ENCODE peak calls at places on chromosomes 16 and 17, in nine cellular contexts. C is right cardiac atrium, T is HCT116, D is IMR-90, S is hepatocyte, A is left lung, V is brain microvascular endothelial cell, G is fibroblast of mammary gland, P is left ventricle myocardium inferior. H is an unnamed sample.

GRCh38 chr17:29589524-29590260 is at the start of gene GIT1:
- DNase-seq in C (peak), T (peak), D (peak), S (peak), A (peak), V (peak), G (peak), P (peak), H (peak)

GRCh38 chr16:86931410-86931941 is 353.1 kb downstream of the FOXL1 start:
- DNase-seq in C (peak), T (no peak), D (peak), S (peak), A (no peak), V (peak), G (peak), P (peak), H (peak)

GRCh38 chr17:80318166-80318565 is 57.5 kb downstream of the RNF213 start:
- DNase-seq in C (no peak), T (no peak), D (no peak), S (no peak), A (no peak), V (no peak), G (no peak), P (no peak), H (no peak)

GRCh38 chr16:4920826-4921225 is 16.1 kb downstream of the PPL start:
- DNase-seq in C (no peak), T (no peak), D (peak), S (no peak), A (peak), V (no peak), G (no peak), P (no peak), H (no peak)

GRCh38 chr16:4123617-4124300 is 7.5 kb upstream of the ADCY9 start:
- DNase-seq in C (no peak), T (no peak), D (peak), S (no peak), A (no peak), V (peak), G (peak), P (no peak), H (no peak)

GRCh38 chr17:63838586-63839184 is 3.8 kb downstream of the SMARCD2 start:
- DNase-seq in C (peak), T (no peak), D (peak), S (peak), A (peak), V (no peak), G (peak), P (peak), H (peak)

GRCh38 chr16:2234813-2235170 is 1.5 kb upstream of the DNASE1L2 start:
- DNase-seq in C (no peak), T (no peak), D (no peak), S (no peak), A (no peak), V (no peak), G (no peak), P (no peak), H (peak)

GRCh38 chr17:81037783-81038733 is 3.1 kb downstream of the BAIAP2 start:
- DNase-seq in C (peak), T (no peak), D (no peak), S (no peak), A (peak), V (no peak), G (no peak), P (no peak), H (peak)

GRCh38 chr17:14091367-14091766 is 22.1 kb downstream of the COX10 start:
- DNase-seq in C (no peak), T (no peak), D (peak), S (no peak), A (no peak), V (no peak), G (peak), P (no peak), H (no peak)

GRCh38 chr16:80341242-80341641 is 199.6 kb upstream of the DYNLRB2 start:
- DNase-seq in C (no peak), T (no peak), D (no peak), S (peak), A (no peak), V (no peak), G (no peak), P (no peak), H (peak)

GRCh38 chr17:63445571-63446217 is 412 bp downstream of the CYB561 start:
- DNase-seq in C (peak), T (peak), D (no peak), S (peak), A (peak), V (no peak), G (no peak), P (no peak), H (peak)

GRCh38 chr16:10922328-10923145 is 19.7 kb downstream of the DEXI start:
- DNase-seq in C (peak), T (no peak), D (peak), S (no peak), A (no peak), V (no peak), G (peak), P (peak), H (no peak)

GRCh38 chr16:17836868-17837602 is 366.3 kb upstream of the XYLT1 start:
- DNase-seq in C (no peak), T (peak), D (peak), S (peak), A (no peak), V (peak), G (peak), P (no peak), H (peak)

GRCh38 chr16:26644912-26645543 is 421.7 kb upstream of the C16orf82 start:
- DNase-seq in C (no peak), T (no peak), D (no peak), S (no peak), A (no peak), V (no peak), G (no peak), P (no peak), H (no peak)

GRCh38 chr17:32111141-32111771 is 31.0 kb upstream of the RHOT1 start:
- DNase-seq in C (peak), T (no peak), D (peak), S (peak), A (no peak), V (peak), G (peak), P (peak), H (peak)

GRCh38 chr17:17636456-17636855 is 44.8 kb upstream of the RAI1 start:
- DNase-seq in C (no peak), T (no peak), D (no peak), S (no peak), A (no peak), V (no peak), G (no peak), P (no peak), H (no peak)

GRCh38 chr16:47037396-47037745 is 63.9 kb upstream of the DNAJA2 start:
- DNase-seq in C (no peak), T (no peak), D (no peak), S (peak), A (no peak), V (no peak), G (peak), P (peak), H (no peak)

GRCh38 chr17:77194179-77194578 is 53.4 kb downstream of the SEC14L1 start:
- DNase-seq in C (no peak), T (no peak), D (no peak), S (no peak), A (no peak), V (no peak), G (no peak), P (no peak), H (no peak)

GRCh38 chr17:42488032-42488431 is 29.4 kb downstream of the ATP6V0A1 start:
- DNase-seq in C (no peak), T (no peak), D (no peak), S (no peak), A (no peak), V (no peak), G (no peak), P (no peak), H (no peak)

GRCh38 chr16:27928542-27928941 is 135.0 kb downstream of the GSG1L start:
- DNase-seq in C (no peak), T (no peak), D (no peak), S (no peak), A (no peak), V (no peak), G (no peak), P (no peak), H (no peak)

GRCh38 chr16:12127244-12127643 is 150.7 kb downstream of the SNX29 start:
- DNase-seq in C (no peak), T (no peak), D (no peak), S (no peak), A (no peak), V (no peak), G (no peak), P (no peak), H (no peak)

GRCh38 chr17:21823130-21823529 is 130.8 kb downstream of the KCNJ18 start:
- DNase-seq in C (no peak), T (no peak), D (no peak), S (no peak), A (no peak), V (no peak), G (no peak), P (no peak), H (no peak)

GRCh38 chr17:38591759-38592241 is 14.0 kb downstream of the SRCIN1 start:
- DNase-seq in C (no peak), T (no peak), D (no peak), S (no peak), A (no peak), V (peak), G (no peak), P (no peak), H (no peak)

GRCh38 chr16:74437-75318 is 2.2 kb upstream of the RHBDF1 start:
- DNase-seq in C (no peak), T (no peak), D (no peak), S (no peak), A (no peak), V (no peak), G (no peak), P (no peak), H (no peak)

GRCh38 chr16:74025-74424 is 1.6 kb upstream of the RHBDF1 start:
- DNase-seq in C (peak), T (no peak), D (no peak), S (no peak), A (no peak), V (no peak), G (no peak), P (peak), H (no peak)

GRCh38 chr16:71210-71539 is 1.3 kb downstream of the RHBDF1 start:
- DNase-seq in C (no peak), T (no peak), D (no peak), S (no peak), A (no peak), V (no peak), G (no peak), P (no peak), H (peak)

GRCh38 chr16:71540-72341 is 690 bp downstream of the RHBDF1 start:
- DNase-seq in C (peak), T (peak), D (peak), S (peak), A (no peak), V (peak), G (peak), P (peak), H (peak)

DNA sequence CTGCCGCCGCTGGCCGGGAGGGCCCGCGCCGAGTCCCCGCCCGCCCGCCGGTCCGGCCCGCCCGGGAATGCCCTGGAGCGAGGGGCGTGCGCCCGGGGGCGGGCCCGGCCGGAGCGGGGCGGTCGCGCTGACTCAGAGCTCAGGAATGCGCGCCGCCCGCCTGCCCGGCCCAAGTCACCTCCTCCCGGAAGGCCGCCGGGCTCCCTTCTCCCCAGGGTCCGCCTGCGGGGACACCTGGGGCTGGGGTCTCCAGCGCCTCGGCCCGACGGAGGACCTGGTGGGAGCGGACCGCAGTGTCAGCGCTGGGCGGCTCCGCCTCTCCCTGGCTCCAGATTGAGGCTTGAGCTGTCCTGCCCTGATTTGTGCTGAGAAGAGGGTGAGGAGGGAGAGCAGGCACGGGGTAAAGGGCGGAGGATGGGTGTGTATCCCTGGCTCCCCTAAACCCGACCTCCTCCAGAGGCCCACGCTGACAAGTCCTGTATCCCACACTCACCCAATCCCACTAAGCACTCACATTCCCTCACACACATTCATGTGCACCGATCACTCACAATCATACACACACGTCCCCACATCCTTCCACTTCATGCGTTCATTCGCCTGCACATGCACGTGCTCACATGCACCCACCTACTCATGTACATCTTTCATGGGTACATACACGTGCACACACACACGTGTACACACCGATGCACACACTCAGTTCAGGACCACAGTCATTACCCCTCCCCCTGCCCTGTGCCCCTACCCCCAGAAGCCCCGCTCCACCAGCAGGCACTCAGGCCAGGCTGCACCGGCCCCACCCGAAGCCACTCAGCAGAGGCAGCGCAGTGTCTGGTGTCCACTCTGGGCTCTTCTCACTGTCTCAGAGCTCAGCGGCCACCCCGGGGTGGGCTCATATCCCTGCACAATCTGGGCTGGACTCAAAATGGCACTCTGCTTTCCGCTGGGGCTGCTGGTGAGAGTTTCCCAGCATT is at the start of gene RHBDF1:
- DNase-seq in C (peak), T (no peak), D (peak), S (peak), A (peak), V (no peak), G (peak), P (peak), H (peak)
- H3K4me3 ChIP-seq in C (peak), T (peak), D (peak), S (peak), A (peak), V (peak), G (peak), P (peak), H (peak)

GRCh38 chr17:47203984-47204721 is 5.0 kb upstream of the MYL4 start:
- DNase-seq in C (no peak), T (no peak), D (peak), S (no peak), A (no peak), V (peak), G (peak), P (no peak), H (no peak)

GRCh38 chr17:47204722-47205418 is 4.3 kb upstream of the MYL4 start:
- DNase-seq in C (peak), T (no peak), D (peak), S (no peak), A (no peak), V (no peak), G (peak), P (peak), H (no peak)

GRCh38 chr17:47208744-47209488 is at the start of gene MYL4:
- DNase-seq in C (peak), T (no peak), D (no peak), S (no peak), A (no peak), V (no peak), G (no peak), P (no peak), H (no peak)

GRCh38 chr17:47207143-47208067 is 1.7 kb upstream of the MYL4 start:
- DNase-seq in C (no peak), T (no peak), D (no peak), S (no peak), A (no peak), V (no peak), G (no peak), P (no peak), H (no peak)

GRCh38 chr17:47205419-47205963 is 3.7 kb upstream of the MYL4 start:
- DNase-seq in C (peak), T (no peak), D (peak), S (peak), A (no peak), V (peak), G (peak), P (peak), H (peak)
- H3K4me3 ChIP-seq in C (no peak), T (no peak), D (no peak), S (no peak), A (no peak), V (no peak), G (no peak), P (peak), H (no peak)

DNA sequence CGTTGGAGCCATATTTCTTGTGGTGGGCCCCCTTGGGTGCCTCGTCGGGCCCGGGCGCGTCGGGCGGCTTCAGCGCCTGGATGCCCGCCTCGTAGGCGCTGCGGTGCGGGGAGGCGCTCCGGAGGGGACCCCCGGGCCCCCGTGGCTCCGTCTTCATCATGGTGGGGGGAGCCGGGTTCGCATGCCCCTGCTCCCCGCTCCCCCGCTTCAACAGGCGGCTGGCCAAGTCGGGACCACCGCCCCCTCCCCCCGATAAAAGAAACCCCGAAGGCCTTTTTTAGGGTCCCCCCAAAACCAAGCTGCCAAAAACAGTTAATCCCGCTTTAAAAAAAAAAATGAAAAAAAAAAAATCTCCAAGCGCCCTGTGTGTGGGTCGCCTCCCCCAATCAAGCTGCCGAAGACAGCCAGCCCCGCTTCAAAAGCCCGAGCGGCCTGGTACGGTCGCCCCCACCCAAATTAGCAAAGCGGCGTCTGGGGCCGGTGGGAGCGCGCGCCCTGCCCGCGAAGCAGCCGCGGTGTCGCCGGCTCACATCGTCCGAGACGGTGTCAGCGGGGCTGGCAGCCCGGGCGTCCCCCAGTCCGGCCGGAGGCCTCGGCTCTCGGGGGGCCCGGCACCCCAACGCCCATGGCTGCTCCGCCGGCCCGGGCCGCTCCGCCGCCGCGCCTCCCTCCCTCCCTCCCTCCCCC is at the start of gene PPP1R9B:
- DNase-seq in C (peak), T (no peak), D (no peak), S (no peak), A (no peak), V (no peak), G (no peak), P (no peak), H (peak)
- H3K4me3 ChIP-seq in C (peak), T (peak), D (peak), S (peak), A (peak), V (peak), G (peak), P (peak), H (peak)

GRCh38 chr16:57042157-57043111 is 49.9 kb upstream of the CPNE2 start:
- DNase-seq in C (no peak), T (no peak), D (peak), S (no peak), A (no peak), V (no peak), G (no peak), P (no peak), H (no peak)

GRCh38 chr16:57039148-57039812 is 49.9 kb downstream of the NLRC5 start:
- DNase-seq in C (peak), T (no peak), D (peak), S (no peak), A (no peak), V (peak), G (peak), P (no peak), H (no peak)

GRCh38 chr16:57038151-57038550 is 48.8 kb downstream of the NLRC5 start:
- DNase-seq in C (no peak), T (no peak), D (peak), S (no peak), A (no peak), V (peak), G (peak), P (no peak), H (no peak)

GRCh38 chr16:57043248-57043647 is 49.1 kb upstream of the CPNE2 start:
- DNase-seq in C (no peak), T (no peak), D (no peak), S (no peak), A (no peak), V (no peak), G (no peak), P (no peak), H (no peak)

DNA sequence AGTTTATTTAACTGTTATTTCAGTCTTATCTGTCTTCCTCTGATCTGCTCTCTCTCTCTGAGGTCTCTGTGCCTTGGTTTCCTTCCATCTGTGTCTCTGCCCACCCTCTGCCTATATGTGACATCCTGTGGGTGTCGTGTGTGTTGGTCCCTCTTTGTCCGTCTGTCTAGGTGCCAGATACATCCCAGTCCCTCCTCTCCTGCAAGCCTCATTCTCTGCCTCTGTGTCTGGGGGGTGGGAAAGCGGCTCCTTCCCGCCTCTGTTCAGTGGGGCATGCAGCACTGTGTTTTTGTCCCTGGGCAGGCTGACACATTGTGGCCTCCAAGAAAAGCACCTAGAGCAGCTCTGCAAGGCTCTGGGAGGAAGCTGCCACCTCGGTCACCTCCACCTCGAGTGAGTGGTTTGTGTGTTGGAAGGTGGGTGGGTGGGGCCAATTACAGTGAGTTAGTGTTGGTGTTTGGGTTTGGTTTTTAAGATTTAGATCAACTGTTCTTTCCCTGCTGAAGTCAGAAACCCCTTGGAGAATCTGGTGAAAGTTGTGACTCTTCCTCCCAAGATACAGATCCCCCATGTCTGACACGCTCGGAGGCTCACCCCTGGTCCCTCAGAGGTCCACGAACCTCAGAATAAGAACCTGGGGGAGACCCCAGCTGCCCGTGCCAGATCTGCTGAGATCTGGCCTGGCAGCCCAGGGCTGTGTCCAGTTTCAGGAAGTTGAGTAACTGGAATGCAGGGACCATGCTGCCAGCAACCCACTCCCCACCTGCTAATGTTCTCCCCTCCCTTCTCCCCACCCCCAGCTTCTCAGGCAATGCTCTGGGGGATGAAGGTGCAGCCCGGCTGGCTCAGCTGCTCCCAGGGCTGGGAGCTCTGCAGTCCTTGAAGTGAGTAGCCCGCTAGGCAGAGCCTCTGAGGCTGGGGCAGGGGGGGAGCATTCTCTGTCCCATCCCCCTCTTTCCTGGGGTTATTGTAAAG is 50.9 kb upstream of the CPNE2 start:
- DNase-seq in C (no peak), T (no peak), D (no peak), S (no peak), A (no peak), V (no peak), G (no peak), P (no peak), H (peak)
- H3K4me3 ChIP-seq in C (no peak), T (no peak), D (no peak), S (no peak), A (peak), V (no peak), G (no peak), P (no peak), H (no peak)

DNA sequence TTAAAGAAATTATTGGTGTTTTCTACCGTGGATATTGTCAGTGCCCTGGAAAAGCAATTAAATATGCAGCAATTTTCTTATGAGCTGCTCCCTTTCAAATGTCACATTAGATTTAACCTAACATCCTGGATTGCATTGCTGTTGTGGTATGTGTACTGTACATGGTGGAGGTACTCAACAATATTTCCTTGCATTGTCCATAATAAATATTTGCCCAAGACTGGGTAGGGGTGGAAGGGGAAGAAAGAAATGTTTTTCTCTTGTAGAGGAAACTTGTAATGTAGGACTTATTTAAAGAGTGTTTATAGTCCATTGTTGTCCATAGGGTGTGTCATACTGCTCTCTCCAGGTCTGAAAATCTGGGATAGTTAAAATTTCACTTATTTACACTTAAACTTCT is 346.2 kb upstream of the TBX2 start:
- DNase-seq in C (no peak), T (no peak), D (no peak), S (no peak), A (no peak), V (no peak), G (no peak), P (no peak), H (no peak)
- H3K4me3 ChIP-seq in C (no peak), T (no peak), D (no peak), S (no peak), A (no peak), V (no peak), G (no peak), P (no peak), H (no peak)

H was measured in H7.